ENCODE peak calls at places on chromosome 2, in five cellular contexts. P is prostate gland, E is fibroblast of lung, F is PC-3, K is endothelial cell of umbilical vein. W is an unnamed sample.

GRCh38 chr2:171479154-171479814 is 43.0 kb upstream of the CYBRD1 start:
- DNase-seq in P (no peak), K (peak; percentile 16), E (peak; percentile 57), F (peak; percentile 50), W (no peak)

GRCh38 chr2:70901235-70902066 is 34.2 kb upstream of the ATP6V1B1 start:
- DNase-seq in K (peak; percentile 34), F (no peak), P (no peak), E (peak; percentile 58), W (no peak)

GRCh38 chr2:95334916-95335641 is 37.9 kb downstream of the KCNIP3 start:
- DNase-seq in K (no peak), F (no peak), P (no peak), E (peak; percentile 47), W (no peak)

GRCh38 chr2:112887904-112888303 is 23.1 kb upstream of the IL37 start:
- DNase-seq in E (no peak), K (no peak), F (no peak), P (no peak), W (no peak)

GRCh38 chr2:191301971-191302370 is 56.8 kb downstream of the MYO1B start:
- DNase-seq in P (no peak), F (no peak), K (no peak), E (no peak), W (no peak)

GRCh38 chr2:121694398-121695178 is 42.1 kb downstream of the NIFK start:
- DNase-seq in P (no peak), F (peak; percentile 43), E (peak; percentile 86), K (no peak), W (no peak)

GRCh38 chr2:15096873-15097272 is 464.3 kb downstream of the NBAS start:
- DNase-seq in K (no peak), P (no peak), E (peak; percentile 42), F (no peak), W (no peak)

GRCh38 chr2:113406114-113406513 is 31.4 kb upstream of the ZNG1B start:
- DNase-seq in P (no peak), K (no peak), E (no peak), F (no peak), W (no peak)

GRCh38 chr2:75403991-75404428 is 156.7 kb downstream of the EVA1A start:
- DNase-seq in P (no peak), K (peak; percentile 57), F (peak; percentile 76), E (peak; percentile 41), W (no peak)

GRCh38 chr2:241981076-241981700 is 111.7 kb downstream of the RTP5 start:
- DNase-seq in K (no peak), F (no peak), P (no peak), E (no peak), W (no peak)

GRCh38 chr2:191167766-191168165 is 17.0 kb upstream of the STAT4 start:
- DNase-seq in E (peak; percentile 82), P (no peak), K (peak; percentile 19), F (peak; percentile 84), W (peak; percentile 59)

GRCh38 chr2:218152777-218153176 is 14.0 kb downstream of the CXCR1 start:
- DNase-seq in E (no peak), F (peak; percentile 88), P (peak; percentile 39), K (no peak), W (no peak)

GRCh38 chr2:54574107-54574859 is 118.2 kb downstream of the SPTBN1 start:
- DNase-seq in P (no peak), F (peak; percentile 32), E (peak; percentile 56), K (peak; percentile 58), W (peak; percentile 88)

GRCh38 chr2:45331034-45331786 is 279.9 kb downstream of the SRBD1 start:
- DNase-seq in E (no peak), P (peak; percentile 10), K (no peak), F (peak; percentile 56), W (no peak)

GRCh38 chr2:2524340-2524941 is 193.4 kb upstream of the MYT1L start:
- DNase-seq in E (no peak), F (no peak), P (no peak), K (no peak), W (no peak)

GRCh38 chr2:154466226-154466625 is 232.3 kb upstream of the KCNJ3 start:
- DNase-seq in F (no peak), P (no peak), E (no peak), K (no peak), W (no peak)

GRCh38 chr2:150485114-150485870 is 2.2 kb downstream of the RND3 start:
- DNase-seq in E (peak; percentile 73), P (peak; percentile 90), K (peak; percentile 67), F (peak; percentile 73), W (peak; percentile 94)

GRCh38 chr2:140893685-140894084 is 1237.1 kb downstream of the LRP1B start:
- DNase-seq in P (no peak), K (no peak), E (peak; percentile 70), F (peak; percentile 88), W (no peak)

GRCh38 chr2:35454966-35455638 is 900.5 kb upstream of the CRIM1 start:
- DNase-seq in E (peak; percentile 42), P (no peak), F (peak; percentile 43), K (peak; percentile 7), W (no peak)

GRCh38 chr2:45890819-45891218 is 239.3 kb downstream of the PRKCE start:
- DNase-seq in F (no peak), K (no peak), P (no peak), E (no peak), W (no peak)

GRCh38 chr2:126976721-126977328 is 78.1 kb downstream of the TEX51 start:
- DNase-seq in E (no peak), K (no peak), P (no peak), F (no peak), W (no peak)

GRCh38 chr2:170301606-170302005 is 123.7 kb downstream of the MYO3B start:
- DNase-seq in P (no peak), K (no peak), E (no peak), F (no peak), W (no peak)

GRCh38 chr2:124623560-124623959 is 598.5 kb downstream of the CNTNAP5 start:
- DNase-seq in K (no peak), P (no peak), F (no peak), E (no peak), W (no peak)

GRCh38 chr2:7557376-7557775 is 640.2 kb downstream of the RNF144A start:
- DNase-seq in F (no peak), E (peak; percentile 2), P (no peak), K (no peak), W (no peak)

GRCh38 chr2:156399224-156399949 is 36.8 kb upstream of the GPD2 start:
- DNase-seq in E (no peak), P (peak; percentile 6), F (peak; percentile 62), K (no peak), W (peak; percentile 20)

GRCh38 chr2:3523551-3524041 is 4.3 kb upstream of the ADI1 start:
- DNase-seq in E (peak; percentile 63), P (no peak), F (peak; percentile 75), K (peak; percentile 69), W (no peak)

GRCh38 chr2:134912406-134912805 is 6.2 kb upstream of the CCNT2 start:
- DNase-seq in P (no peak), K (no peak), E (peak; percentile 60), F (peak; percentile 86), W (no peak)

GRCh38 chr2:205405752-205406151 is 276.5 kb upstream of the NRP2 start:
- DNase-seq in K (peak; percentile 87), P (no peak), F (peak; percentile 64), E (peak; percentile 93), W (no peak)

GRCh38 chr2:180523629-180524340 is 456.6 kb upstream of the UBE2E3 start:
- DNase-seq in F (peak; percentile 94), K (peak; percentile 91), P (no peak), E (peak; percentile 91), W (no peak)

GRCh38 chr2:177929662-177930522 is 142.7 kb downstream of the PDE11A start:
- DNase-seq in K (no peak), F (peak; percentile 53), E (no peak), P (peak; percentile 47), W (no peak)

GRCh38 chr2:205775091-205775876 is 93.0 kb downstream of the NRP2 start:
- DNase-seq in P (peak; percentile 69), F (no peak), E (peak; percentile 72), K (peak; percentile 54), W (no peak)

GRCh38 chr2:182649316-182649715 is 66.7 kb upstream of the DNAJC10 start:
- DNase-seq in E (peak; percentile 37), F (peak; percentile 53), K (peak; percentile 49), P (no peak), W (no peak)

GRCh38 chr2:86633094-86633740 is 9.6 kb upstream of the RNF103 start:
- DNase-seq in P (peak; percentile 9), E (no peak), F (no peak), K (no peak), W (peak; percentile 44)

GRCh38 chr2:96527052-96527964 is 9.2 kb upstream of the ARID5A start:
- DNase-seq in P (no peak), E (peak; percentile 33), F (no peak), K (peak; percentile 58), W (no peak)

DNA sequence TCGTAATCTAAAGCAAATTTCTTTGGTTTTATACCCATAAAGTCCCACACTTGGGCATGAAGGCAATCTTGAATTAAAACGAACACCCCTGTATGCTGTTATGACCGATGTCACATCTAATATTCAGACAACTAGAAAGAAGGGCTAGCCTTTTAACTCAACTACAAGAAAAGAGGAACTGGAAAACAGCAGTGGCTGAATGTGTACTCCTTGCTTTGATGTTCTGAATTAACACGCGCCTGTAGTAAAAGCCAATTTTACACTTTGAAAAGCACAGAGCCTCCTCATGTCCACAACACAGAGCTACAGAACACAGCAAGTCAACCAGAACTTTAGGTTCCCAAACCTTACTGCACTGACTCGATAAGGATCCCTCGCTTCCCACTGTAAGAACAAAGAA is 147.6 kb downstream of the HDAC4 start:
- DNase-seq in K (no peak), E (no peak), F (no peak), P (no peak), W (no peak)
- H3K27ac ChIP-seq in K (no peak overlapping the region), E (no peak overlapping the region), F (no peak overlapping the region), P (no peak overlapping the region), W (no peak overlapping the region)

GRCh38 chr2:102473020-102473419 is at the start of gene SLC9A4:
- DNase-seq in F (peak; percentile 81), K (peak; percentile 62), E (peak; percentile 17), P (peak; percentile 44), W (peak; percentile 71)
- H3K27ac ChIP-seq in F (no peak within 1 kb of the TSS), K (no peak within 1 kb of the TSS), E (no peak within 1 kb of the TSS), P (no peak within 1 kb of the TSS), W (no peak within 1 kb of the TSS)

DNA sequence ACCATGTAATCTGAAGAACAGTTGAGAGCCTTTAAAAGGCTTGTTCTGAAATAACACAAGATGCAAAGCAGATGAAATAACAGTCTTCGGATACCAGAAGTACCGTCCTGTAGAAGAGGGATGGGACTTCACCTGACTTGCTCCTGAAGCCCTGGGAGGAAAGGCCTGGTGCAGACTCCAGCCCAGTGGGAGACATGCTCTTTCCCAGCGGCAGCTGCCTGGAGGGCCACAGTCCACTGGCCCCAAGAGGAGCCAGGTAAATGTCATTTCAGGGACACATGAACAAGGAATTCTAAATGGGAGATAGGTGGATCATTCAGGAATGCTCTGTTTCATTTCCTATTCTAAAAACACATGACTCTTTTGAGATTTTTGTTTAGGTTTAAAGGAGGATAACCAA is 22.6 kb upstream of the CHN1 start:
- DNase-seq in K (no peak), E (no peak), P (no peak), F (no peak), W (no peak)
- H3K27ac ChIP-seq in K (no peak overlapping the region), E (no peak overlapping the region), P (no peak overlapping the region), F (no peak overlapping the region), W (no peak overlapping the region)

DNA sequence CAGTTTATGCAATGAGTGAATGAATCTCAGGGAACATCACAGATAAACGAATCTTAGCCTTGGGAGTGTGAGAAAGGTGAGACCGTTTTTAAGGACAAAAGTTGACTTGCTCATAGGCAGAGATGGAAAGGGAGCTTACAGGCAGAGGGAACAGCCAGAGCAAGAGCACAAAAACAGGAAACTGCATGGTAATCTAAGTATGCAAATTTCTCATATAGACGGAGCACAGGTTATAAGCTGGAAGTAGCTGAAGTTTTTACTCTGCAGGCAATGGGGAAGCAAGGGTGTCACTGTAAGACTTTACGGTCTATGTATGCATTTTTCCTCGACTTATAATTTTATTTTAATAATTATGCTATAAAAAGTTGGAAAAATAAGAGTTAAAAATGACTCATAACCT is 44.8 kb upstream of the STRN start:
- DNase-seq in E (no peak), P (no peak), F (no peak), K (peak; percentile 14), W (no peak)
- H3K27ac ChIP-seq in E (no peak overlapping the region), P (no peak overlapping the region), F (no peak overlapping the region), K (no peak overlapping the region), W (no peak overlapping the region)

W was measured in colonic mucosa.